ENCODE peak calls at places on chromosomes 12 and 14, in seven cellular contexts. L is GM12878, V is K562, I is NT2/D1, H is SK-N-SH, U is HepG2, Z is H1. R is an unnamed sample. For H3K9me3, the result is how much of the 10 kb centered on the place peaks cover.

GRCh38 chr12:116528067-116528466 is 31.1 kb upstream of the MAP1LC3B2 start:
- DNase-seq in H (no peak), V (no peak), U (no peak), Z (no peak), I (no peak), L (no peak), R (peak)

GRCh38 chr12:108570743-108571603 is 8.6 kb downstream of the ISCU start:
- DNase-seq in U (peak), I (no peak), V (no peak), Z (no peak), H (no peak), L (no peak), R (peak)

GRCh38 chr12:103839893-103840292 is 1.1 kb downstream of the NT5DC3 start:
- DNase-seq in H (no peak), Z (no peak), I (no peak), V (no peak), L (no peak), U (no peak), R (no peak)

GRCh38 chr14:105356927-105357326 is 41.4 kb upstream of the TEX22 start:
- DNase-seq in U (no peak), Z (no peak), L (no peak), V (no peak), H (no peak), I (no peak), R (no peak)

GRCh38 chr12:57603758-57604453 is 718 bp upstream of the DTX3 start:
- DNase-seq in I (no peak), V (no peak), H (no peak), U (no peak), L (no peak), Z (no peak), R (no peak)

GRCh38 chr12:79652521-79652920 is 38.2 kb downstream of the PAWR start:
- DNase-seq in U (no peak), Z (no peak), I (no peak), H (no peak), V (no peak), L (no peak), R (no peak)

GRCh38 chr12:102811125-102811737 is 105.8 kb downstream of the PAH start:
- DNase-seq in V (peak), H (peak), Z (no peak), I (peak), L (no peak), U (peak), R (peak)

GRCh38 chr14:51283402-51283825 is 43.4 kb downstream of the TMX1 start:
- DNase-seq in V (peak), H (peak), L (no peak), U (peak), Z (no peak), I (peak), R (peak)

GRCh38 chr12:84825149-84825548 is 87.5 kb downstream of the SLC6A15 start:
- DNase-seq in V (no peak), H (no peak), L (no peak), Z (no peak), I (no peak), U (no peak), R (no peak)

GRCh38 chr14:30375280-30375892 is 183.6 kb upstream of the G2E3 start:
- DNase-seq in Z (peak), L (no peak), I (peak), V (peak), U (peak), H (peak), R (peak)

GRCh38 chr12:11875414-11875935 is 195.3 kb upstream of the BCL2L14 start:
- DNase-seq in V (no peak), U (no peak), I (no peak), L (no peak), Z (no peak), H (no peak), R (peak)

GRCh38 chr12:123139926-123140674 is 10.8 kb downstream of the PITPNM2 start:
- DNase-seq in I (no peak), U (peak), Z (no peak), L (no peak), V (peak), H (no peak), R (no peak)

GRCh38 chr12:14238224-14238792 is 127.2 kb upstream of the ATF7IP start:
- DNase-seq in V (no peak), U (no peak), L (no peak), H (no peak), I (no peak), Z (no peak), R (no peak)

GRCh38 chr12:96121271-96121711 is 72.9 kb upstream of the ELK3 start:
- DNase-seq in V (no peak), U (no peak), I (no peak), H (no peak), L (peak), Z (no peak), R (no peak)

GRCh38 chr14:63432228-63432627 is 110.9 kb downstream of the PPP2R5E start:
- DNase-seq in L (no peak), I (no peak), V (no peak), U (no peak), H (no peak), Z (no peak), R (no peak)

GRCh38 chr12:1842183-1842904 is 22.0 kb downstream of the LRTM2 start:
- DNase-seq in V (no peak), Z (no peak), U (no peak), I (no peak), H (no peak), L (no peak), R (no peak)

DNA sequence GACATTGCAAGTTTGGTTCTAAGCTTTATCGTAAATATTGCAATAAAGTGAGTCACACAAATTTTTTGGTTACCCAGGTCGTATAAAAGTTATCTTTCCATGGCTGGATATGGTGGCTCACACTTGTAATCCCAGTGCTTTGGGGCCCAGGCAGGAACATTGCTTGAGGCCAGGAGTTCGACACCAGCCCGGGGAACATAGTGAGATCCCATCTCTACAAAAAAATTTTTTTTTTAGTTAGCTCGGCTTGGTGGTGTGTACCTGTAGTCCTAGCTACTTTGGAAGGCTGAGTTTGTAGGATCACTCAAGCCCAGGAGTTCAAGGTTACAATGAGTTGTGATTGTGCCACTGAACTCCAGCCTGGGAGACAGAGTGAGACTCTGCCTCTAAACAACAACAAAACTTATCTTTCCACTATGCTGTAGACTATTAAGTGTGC is 24.4 kb downstream of the PRORP start:
- DNase-seq in U (peak), H (no peak), Z (no peak), I (no peak), V (no peak), L (no peak), R (no peak)
- TF ChIP-seq YY1 in U (no peak), H (no peak), Z (no peak), I (no peak), V (no peak), L (no peak), R (no peak)

GRCh38 chr14:106605548-106606448 is 1079.4 kb downstream of the TMEM121 start:
- DNase-seq in H (peak), I (no peak), Z (no peak), L (peak), U (peak), V (peak), R (no peak)
- H3K9me3 ChIP-seq in H (under half), I (under half), Z (half or more), L (under half), U (under half), V (under half), R (under half)

GRCh38 chr12:23950775-23951391 is 1.4 kb upstream of the SOX5 start:
- DNase-seq in H (peak), Z (no peak), L (no peak), I (peak), U (peak), V (no peak), R (no peak)

GRCh38 chr12:23949212-23950010 is at the start of gene SOX5:
- DNase-seq in V (peak), Z (peak), I (peak), L (no peak), U (peak), H (peak), R (no peak)

GRCh38 chr12:23947395-23947794 is 2.1 kb downstream of the SOX5 start:
- DNase-seq in L (no peak), Z (no peak), U (no peak), I (no peak), H (no peak), V (no peak), R (no peak)

GRCh38 chr12:23952071-23952470 is 2.6 kb upstream of the SOX5 start:
- DNase-seq in H (no peak), I (no peak), U (no peak), V (no peak), L (no peak), Z (no peak), R (no peak)

GRCh38 chr12:23950011-23950774 is 723 bp upstream of the SOX5 start:
- DNase-seq in Z (no peak), U (peak), H (peak), I (peak), V (no peak), L (no peak), R (no peak)
- TF ChIP-seq YY1 in Z (no peak), U (no peak), H (no peak), I (no peak), V (no peak), L (no peak), R (no peak)

GRCh38 chr14:38554046-38554445 is 298.2 kb upstream of the CLEC14A start:
- DNase-seq in Z (no peak), V (no peak), I (no peak), H (no peak), U (no peak), L (no peak), R (no peak)

GRCh38 chr14:38561657-38562056 is 305.8 kb upstream of the CLEC14A start:
- DNase-seq in L (no peak), H (no peak), V (no peak), Z (no peak), I (no peak), U (no peak), R (no peak)

GRCh38 chr14:38553586-38553985 is 297.7 kb upstream of the CLEC14A start:
- DNase-seq in Z (no peak), U (no peak), V (no peak), I (no peak), L (no peak), H (no peak), R (no peak)

GRCh38 chr14:38556321-38556720 is 300.4 kb upstream of the CLEC14A start:
- DNase-seq in U (no peak), V (no peak), I (no peak), H (no peak), Z (no peak), L (no peak), R (no peak)
- H3K9me3 ChIP-seq in U (under half), V (under half), I (under half), H (under half), Z (under half), L (under half), R (under half)

GRCh38 chr12:130064999-130065398 is 97.3 kb upstream of the FZD10 start:
- DNase-seq in U (no peak), I (no peak), H (no peak), Z (no peak), L (no peak), V (no peak), R (no peak)

GRCh38 chr12:130063866-130064265 is 98.4 kb upstream of the FZD10 start:
- DNase-seq in I (no peak), H (no peak), Z (no peak), L (no peak), V (no peak), U (no peak), R (no peak)

GRCh38 chr12:130070017-130070653 is 92.1 kb upstream of the FZD10 start:
- DNase-seq in I (no peak), H (peak), U (no peak), L (no peak), Z (no peak), V (peak), R (no peak)

GRCh38 chr12:130066742-130067141 is 95.5 kb upstream of the FZD10 start:
- DNase-seq in H (no peak), I (no peak), Z (no peak), V (no peak), U (no peak), L (no peak), R (no peak)

GRCh38 chr12:130068741-130069140 is 93.5 kb upstream of the FZD10 start:
- DNase-seq in V (no peak), Z (no peak), U (no peak), I (no peak), H (no peak), L (no peak), R (no peak)
- TF ChIP-seq YY1 in V (no peak), Z (no peak), U (no peak), I (no peak), H (no peak), L (no peak), R (no peak)

GRCh38 chr12:132942611-132943010 is 13.5 kb downstream of the ZNF605 start:
- DNase-seq in U (no peak), Z (no peak), V (no peak), L (no peak), I (no peak), H (no peak), R (no peak)
- H3K9me3 ChIP-seq in U (half or more), Z (half or more), V (under half), L (under half), I (under half), H (under half), R (under half)

GRCh38 chr12:132838464-132839080 is 9.9 kb upstream of the GOLGA3 start:
- DNase-seq in I (no peak), V (no peak), Z (no peak), H (peak), U (no peak), L (no peak), R (no peak)
- TF ChIP-seq YY1 in I (no peak), V (no peak), Z (no peak), H (no peak), U (no peak), L (no peak), R (no peak)

DNA sequence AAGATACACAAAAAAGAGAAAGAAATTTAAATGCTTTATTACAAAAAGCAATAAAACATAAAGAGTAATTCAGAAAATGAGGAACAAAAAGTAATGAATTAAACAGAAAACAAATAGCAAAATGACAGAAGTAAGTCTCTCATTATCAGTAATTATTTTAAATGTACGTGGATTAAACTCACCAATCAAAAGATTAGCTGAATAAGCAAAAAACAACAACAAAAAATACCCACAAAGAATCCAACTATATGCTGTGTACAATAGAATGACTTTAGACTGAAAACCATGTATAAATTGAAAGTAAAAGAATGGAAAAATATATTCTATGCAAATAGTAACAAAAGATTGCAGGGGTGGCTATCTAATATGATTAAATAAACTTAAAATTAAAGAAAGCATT is 1006.8 kb downstream of the SLC16A7 start:
- DNase-seq in V (no peak), U (no peak), L (no peak), I (no peak), Z (no peak), H (no peak), R (no peak)
- H3K9me3 ChIP-seq in V (under half), U (under half), L (under half), I (under half), Z (under half), H (under half), R (under half)

R was measured in HCT116.